ENCODE peak calls at places on chromosomes 2 and 18, in five cellular contexts. S is tibial nerve, J is RWPE2, M is brain microvascular endothelial cell, H is mammary epithelial cell. T is an unnamed sample.

GRCh38 chr2:9720352-9721093 is 89.7 kb upstream of the YWHAQ start:
- DNase-seq in S (no peak), M (no peak), J (no peak), H (no peak), T (no peak)

GRCh38 chr2:1791670-1792069 is 47.4 kb upstream of the PXDN start:
- DNase-seq in M (no peak), J (no peak), S (no peak), H (no peak), T (no peak)

GRCh38 chr18:33123852-33124251 is 316.7 kb downstream of the CCDC178 start:
- DNase-seq in S (no peak), H (no peak), J (no peak), M (no peak), T (no peak)

GRCh38 chr2:111199840-111200239 is 79.1 kb downstream of the BCL2L11 start:
- DNase-seq in J (no peak), M (no peak), S (no peak), H (no peak), T (no peak)

GRCh38 chr18:42458226-42458625 is 503.2 kb downstream of the PIK3C3 start:
- DNase-seq in M (no peak), J (no peak), H (no peak), S (no peak), T (peak; percentile 78)

GRCh38 chr18:32274307-32274706 is 84.5 kb downstream of the MEP1B start:
- DNase-seq in S (no peak), J (no peak), H (no peak), M (no peak), T (no peak)

GRCh38 chr2:107719781-107720180 is 106.9 kb upstream of the RGPD4 start:
- DNase-seq in M (no peak), S (no peak), J (no peak), H (no peak), T (peak; percentile 33)

GRCh38 chr2:166088634-166089033 is 39.2 kb downstream of the SCN1A start:
- DNase-seq in H (no peak), S (no peak), M (peak; percentile 90), J (no peak), T (no peak)

GRCh38 chr2:234107861-234108260 is 57.4 kb downstream of the SPP2 start:
- DNase-seq in H (peak; percentile 22), S (no peak), J (no peak), M (no peak), T (no peak)

GRCh38 chr2:133457862-133458261 is 110.4 kb downstream of the NCKAP5 start:
- DNase-seq in H (no peak), M (no peak), J (no peak), S (no peak), T (no peak)

GRCh38 chr2:144683955-144684354 is 164.0 kb upstream of the ZEB2 start:
- DNase-seq in H (no peak), S (no peak), J (no peak), M (no peak), T (no peak)

GRCh38 chr2:179682756-179683155 is 178.7 kb downstream of the ZNF385B start:
- DNase-seq in H (no peak), J (no peak), S (no peak), M (no peak), T (no peak)

GRCh38 chr2:227772197-227772661 is 26.5 kb downstream of the SCYGR8 start:
- DNase-seq in M (peak; percentile 11), H (no peak), S (no peak), J (no peak), T (no peak)

GRCh38 chr2:10834300-10834699 is 21.7 kb upstream of the PDIA6 start:
- DNase-seq in M (no peak), H (no peak), S (no peak), J (no peak), T (no peak)

GRCh38 chr18:79856119-79857080 is 58.7 kb downstream of the KCNG2 start:
- DNase-seq in H (no peak), J (no peak), S (no peak), M (no peak), T (peak; percentile 82)

GRCh38 chr2:3517948-3518495 is 1.3 kb downstream of the ADI1 start:
- DNase-seq in M (no peak), J (no peak), H (no peak), S (no peak), T (no peak)

GRCh38 chr2:184041077-184041476 is 557.3 kb upstream of the ZNF804A start:
- DNase-seq in M (peak; percentile 44), H (no peak), S (no peak), J (no peak), T (no peak)

GRCh38 chr2:102480273-102480672 is 7.2 kb downstream of the SLC9A4 start:
- DNase-seq in J (no peak), H (no peak), M (no peak), S (no peak), T (no peak)

GRCh38 chr18:24128700-24129099 is 10.2 kb upstream of the CABYR start:
- DNase-seq in H (no peak), S (no peak), J (no peak), M (no peak), T (no peak)
- H3K36me3 ChIP-seq in H (peaks cover 11% of the 10 kb centered on the region), S (no peaks in the 10 kb centered on the region), J (peaks cover 4% of the 10 kb centered on the region), M (no peaks in the 10 kb centered on the region), T (no peaks in the 10 kb centered on the region)

GRCh38 chr2:104860141-104860790 is 6.4 kb downstream of the POU3F3 start:
- DNase-seq in J (no peak), H (no peak), S (no peak), M (no peak), T (peak; percentile 34)

GRCh38 chr2:104861295-104862060 is 7.6 kb downstream of the POU3F3 start:
- DNase-seq in M (no peak), H (no peak), S (no peak), J (no peak), T (peak; percentile 47)

GRCh38 chr2:104857262-104858221 is 3.6 kb downstream of the POU3F3 start:
- DNase-seq in H (no peak), J (no peak), M (no peak), S (no peak), T (peak; percentile 66)

GRCh38 chr2:104858325-104858978 is 4.5 kb downstream of the POU3F3 start:
- DNase-seq in J (no peak), S (no peak), H (no peak), M (no peak), T (no peak)

DNA sequence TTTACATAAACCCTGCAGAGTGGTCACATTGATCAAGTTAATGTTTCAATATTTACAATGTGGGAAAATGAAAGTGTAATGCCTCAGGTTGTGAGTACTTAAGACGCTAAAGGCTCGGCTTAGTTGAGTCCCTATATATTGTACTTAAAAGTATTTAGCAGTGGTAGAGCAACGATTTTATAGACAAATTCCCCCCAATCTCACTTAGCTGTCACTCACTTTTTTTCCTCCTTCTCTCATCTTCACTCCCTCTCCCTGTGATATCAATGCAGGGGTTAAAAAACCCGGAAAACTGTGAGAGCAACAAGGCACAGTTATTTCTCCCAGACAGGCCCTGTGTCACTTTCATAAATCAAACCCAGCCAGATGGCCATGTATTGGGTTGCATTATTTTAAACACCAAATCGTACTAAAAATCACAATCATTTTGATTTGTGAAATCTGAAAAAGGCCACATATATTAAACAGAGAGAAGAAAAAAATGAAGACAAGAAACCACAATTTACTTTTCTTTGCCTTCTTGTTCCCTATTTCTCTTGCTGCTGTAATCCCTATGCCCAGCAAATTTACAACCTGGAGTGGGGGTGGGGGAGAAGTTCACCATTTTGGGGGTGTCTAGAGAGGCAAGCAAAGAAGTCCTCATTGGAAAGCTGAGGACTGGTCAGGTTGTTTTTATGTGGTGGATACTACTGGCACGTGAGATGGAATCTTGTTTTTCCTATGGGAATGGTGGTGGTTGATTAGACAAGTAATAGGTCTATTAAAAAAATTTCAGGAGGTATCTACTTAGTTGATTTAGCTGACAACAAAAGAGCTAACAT is 5.6 kb downstream of the POU3F3 start:
- DNase-seq in S (no peak), H (no peak), J (no peak), M (no peak), T (peak; percentile 41)
- H3K27me3 ChIP-seq in S (peaks cover 87% of the 10 kb centered on the region), H (peaks cover 64% of the 10 kb centered on the region), J (peaks cover 88% of the 10 kb centered on the region), M (peaks cover 82% of the 10 kb centered on the region), T (peaks cover 98% of the 10 kb centered on the region)

GRCh38 chr2:218755198-218755566 is 26.8 kb upstream of the CYP27A1 start:
- DNase-seq in J (no peak), H (no peak), M (no peak), S (no peak), T (no peak)
- H3K36me3 ChIP-seq in J (peaks cover 42% of the 10 kb centered on the region), H (peaks cover 40% of the 10 kb centered on the region), M (peaks cover 44% of the 10 kb centered on the region), S (no peaks in the 10 kb centered on the region), T (no peaks in the 10 kb centered on the region)

DNA sequence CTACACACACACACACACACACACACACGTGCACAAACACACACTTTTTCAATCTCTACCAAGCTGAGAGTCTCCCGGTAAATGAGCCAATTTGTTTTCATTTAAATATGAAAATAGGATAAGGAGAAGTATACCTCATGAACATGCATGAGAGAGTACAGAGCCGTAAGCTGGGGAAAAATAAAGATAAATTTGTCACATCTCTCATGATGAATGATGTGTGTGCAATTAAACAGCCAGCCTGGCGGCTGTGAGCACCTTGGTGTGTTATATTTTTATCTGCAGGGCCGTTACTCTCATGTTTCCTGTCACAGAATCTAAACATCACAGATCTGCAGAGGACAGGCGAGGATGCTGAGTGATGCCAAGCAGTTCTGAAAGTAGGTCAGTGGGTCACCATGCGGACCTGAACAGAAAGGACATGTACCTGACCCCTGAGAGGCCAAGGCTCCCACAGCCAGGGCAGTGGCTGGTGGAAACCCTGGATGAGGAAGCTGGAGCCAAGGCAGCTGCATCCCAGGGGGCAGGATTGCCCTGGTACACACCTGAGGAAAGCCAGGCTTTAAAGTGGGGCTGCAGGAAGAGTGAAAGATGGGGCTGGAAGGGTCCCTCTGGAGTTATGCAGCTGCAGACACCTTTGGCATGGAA is 65.0 kb downstream of the PDCL3 start:
- DNase-seq in M (no peak), H (no peak), J (no peak), S (no peak), T (no peak)
- H3K27me3 ChIP-seq in M (no peaks in the 10 kb centered on the region), H (peaks cover 9% of the 10 kb centered on the region), J (no peaks in the 10 kb centered on the region), S (no peaks in the 10 kb centered on the region), T (no peaks in the 10 kb centered on the region)

DNA sequence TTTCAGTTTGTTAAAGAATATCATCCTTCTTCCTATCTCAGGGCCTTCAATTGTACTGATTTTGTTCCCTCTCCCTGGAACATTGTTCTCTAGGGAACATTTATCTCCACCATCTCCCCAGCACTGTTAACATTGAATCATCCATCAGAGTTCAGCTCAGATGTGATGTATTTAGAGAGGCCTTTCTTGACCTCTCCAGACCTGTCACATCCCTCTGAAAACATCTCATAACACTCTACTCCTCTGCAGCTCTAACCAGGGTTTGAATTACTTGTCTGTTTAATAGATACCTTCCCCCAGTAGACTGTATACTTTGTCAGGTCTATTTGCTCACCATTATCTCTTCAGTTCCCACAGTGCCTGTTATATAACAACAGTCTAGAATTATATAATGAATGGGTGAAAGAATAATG is 98.6 kb downstream of the GALNT1 start:
- DNase-seq in H (no peak), S (no peak), M (peak; percentile 24), J (no peak), T (no peak)
- H3K36me3 ChIP-seq in H (peaks cover 4% of the 10 kb centered on the region), S (no peaks in the 10 kb centered on the region), M (peaks cover 15% of the 10 kb centered on the region), J (peaks cover 33% of the 10 kb centered on the region), T (no peaks in the 10 kb centered on the region)

GRCh38 chr2:25790074-25790473 is 88.2 kb downstream of the ASXL2 start:
- DNase-seq in J (no peak), S (no peak), M (no peak), H (no peak), T (no peak)
- H3K27me3 ChIP-seq in J (no peaks in the 10 kb centered on the region), S (no peaks in the 10 kb centered on the region), M (no peaks in the 10 kb centered on the region), H (no peaks in the 10 kb centered on the region), T (no peaks in the 10 kb centered on the region)

T was measured in neural progenitor cell.